ENCODE peak calls at places on chromosomes 12 and 14, in five cellular contexts. C is NT2/D1, F is iPS DF 6.9, G is lower lobe of right lung, E is cardiac muscle cell. Q is an unnamed sample.

GRCh38 chr12:68610435-68611093 is at the start of gene RAP1B:
- DNase-seq in G (peak; percentile 92), C (peak; percentile 79), E (peak; percentile 92), F (peak; percentile 63), Q (peak; percentile 78)

GRCh38 chr12:29782821-29783772 is 645 bp downstream of the TMTC1 start:
- DNase-seq in F (no peak), G (peak; percentile 53), C (peak; percentile 61), E (peak; percentile 69), Q (peak; percentile 53)

GRCh38 chr14:91237219-91237618 is 7.3 kb downstream of the GPR68 start:
- DNase-seq in C (no peak), G (no peak), E (no peak), F (no peak), Q (no peak)

GRCh38 chr14:90235179-90235976 is 21.0 kb upstream of the PSMC1 start:
- DNase-seq in G (peak; percentile 79), F (peak; percentile 47), C (peak; percentile 65), E (peak; percentile 80), Q (peak; percentile 83)

GRCh38 chr12:121536929-121537813 is 43.7 kb downstream of the KDM2B start:
- DNase-seq in F (no peak), G (peak; percentile 95), E (peak; percentile 92), C (no peak), Q (peak; percentile 78)

GRCh38 chr14:100901391-100902183 is 1.9 kb downstream of the RTL1 start:
- DNase-seq in E (no peak), F (no peak), C (no peak), G (peak; percentile 38), Q (no peak)

GRCh38 chr12:56029666-56030293 is 8.9 kb downstream of the IKZF4 start:
- DNase-seq in E (peak; percentile 60), F (no peak), C (no peak), G (no peak), Q (peak; percentile 49)

GRCh38 chr12:62715086-62715786 is 219.7 kb downstream of the PPM1H start:
- DNase-seq in C (no peak), G (no peak), F (no peak), E (no peak), Q (no peak)

GRCh38 chr14:21749306-21749868 is 75.8 kb upstream of the OR4E1 start:
- DNase-seq in E (no peak), C (no peak), F (no peak), G (no peak), Q (no peak)

GRCh38 chr12:56661560-56661959 is 15.8 kb upstream of the ATP5F1B start:
- DNase-seq in F (no peak), E (no peak), G (no peak), C (no peak), Q (no peak)

GRCh38 chr12:131138638-131139362 is 185.1 kb downstream of the ADGRD1 start:
- DNase-seq in G (no peak), F (no peak), E (no peak), C (no peak), Q (no peak)

GRCh38 chr12:67452119-67452805 is 183.1 kb downstream of the CAND1 start:
- DNase-seq in C (no peak), E (no peak), F (no peak), G (no peak), Q (no peak)

GRCh38 chr14:81209187-81209836 is 11.4 kb downstream of the GTF2A1 start:
- DNase-seq in G (no peak), E (no peak), C (no peak), F (no peak), Q (no peak)

GRCh38 chr14:36035675-36036074 is 140.8 kb downstream of the PTCSC3 start:
- DNase-seq in F (no peak), C (no peak), G (no peak), E (no peak), Q (no peak)

GRCh38 chr12:116882742-116883141 is 1.5 kb upstream of the HRK start:
- DNase-seq in C (no peak), F (no peak), E (no peak), G (no peak), Q (peak; percentile 24)

GRCh38 chr14:20522332-20522731 is 17.0 kb downstream of the RNASE10 start:
- DNase-seq in C (no peak), G (no peak), F (no peak), E (no peak), Q (no peak)

GRCh38 chr12:88723219-88723618 is 142.9 kb upstream of the KITLG start:
- DNase-seq in F (no peak), E (no peak), G (no peak), C (no peak), Q (no peak)

GRCh38 chr12:62817556-62818271 is 117.2 kb downstream of the PPM1H start:
- DNase-seq in G (no peak), E (no peak), C (no peak), F (no peak), Q (no peak)

GRCh38 chr12:14910090-14910915 is 24.6 kb upstream of the MGP start:
- DNase-seq in F (no peak), E (no peak), C (no peak), G (no peak), Q (no peak)

DNA sequence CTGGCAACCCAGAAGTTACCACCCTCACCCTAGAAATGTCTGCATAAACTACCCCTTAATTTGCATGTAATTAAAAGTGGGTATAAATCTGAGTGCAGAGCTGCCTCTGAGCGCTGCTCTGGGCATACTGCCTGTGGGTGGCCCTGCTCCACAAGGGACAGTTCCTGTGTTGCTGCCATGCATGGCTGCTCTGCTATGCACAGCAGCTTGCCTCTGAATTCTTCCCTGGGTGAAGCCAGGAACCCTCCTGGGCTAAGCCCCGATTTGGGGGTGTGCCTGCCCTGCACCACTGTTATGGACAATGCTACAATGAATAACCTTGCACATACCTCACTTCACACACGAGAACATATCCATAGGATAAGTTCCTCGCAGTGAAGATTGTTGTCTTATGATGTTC is 35.7 kb upstream of the GPR132 start:
- DNase-seq in F (no peak), G (no peak), C (no peak), E (no peak), Q (no peak)
- H3K9me3 ChIP-seq in F (no peaks in the 10 kb centered on the region), G (no peaks in the 10 kb centered on the region), C (peaks cover 22% of the 10 kb centered on the region), E (no peaks in the 10 kb centered on the region), Q (peaks cover 5% of the 10 kb centered on the region)

DNA sequence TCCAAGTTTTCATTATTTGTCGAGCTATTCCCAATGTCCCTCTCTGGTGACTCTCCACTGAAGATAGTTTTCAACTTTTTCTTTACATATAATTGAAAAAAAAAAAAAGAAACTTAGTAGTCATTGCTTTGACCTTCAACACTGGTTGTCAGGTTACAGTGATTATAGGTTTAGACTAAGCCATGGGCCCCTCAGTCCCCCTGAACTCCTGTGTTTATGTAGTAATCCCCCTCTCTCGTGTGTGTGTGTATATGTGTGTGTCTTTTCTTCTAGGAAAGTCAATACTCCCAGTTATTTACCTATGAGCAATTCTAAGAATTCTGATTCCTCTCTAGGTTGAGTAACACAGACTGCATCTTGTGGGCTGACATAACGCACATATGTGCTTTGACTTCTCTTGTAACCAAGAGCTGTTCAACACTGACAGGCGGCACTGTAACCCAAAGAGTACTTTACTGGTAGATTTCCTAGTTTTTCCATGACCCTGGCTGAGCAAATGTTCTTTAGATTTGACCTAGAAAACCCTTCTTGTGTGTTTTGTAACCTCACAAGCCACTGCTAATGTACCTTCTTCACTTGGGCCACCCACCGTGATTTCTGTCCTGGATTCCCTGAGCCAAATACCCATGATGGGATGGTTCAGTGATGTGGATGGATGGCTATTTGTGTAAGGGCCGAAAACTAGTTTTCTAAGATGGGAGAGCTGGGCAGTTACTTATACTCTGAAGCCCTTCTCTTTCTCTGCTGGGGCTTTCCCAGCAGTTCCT is 15.0 kb upstream of the MANSC4 start:
- DNase-seq in G (no peak), E (no peak), F (no peak), C (no peak), Q (no peak)
- H3K36me3 ChIP-seq in G (peaks cover 76% of the 10 kb centered on the region), E (peaks cover 18% of the 10 kb centered on the region), F (peaks cover 12% of the 10 kb centered on the region), C (peaks cover 94% of the 10 kb centered on the region), Q (peaks cover 49% of the 10 kb centered on the region)

DNA sequence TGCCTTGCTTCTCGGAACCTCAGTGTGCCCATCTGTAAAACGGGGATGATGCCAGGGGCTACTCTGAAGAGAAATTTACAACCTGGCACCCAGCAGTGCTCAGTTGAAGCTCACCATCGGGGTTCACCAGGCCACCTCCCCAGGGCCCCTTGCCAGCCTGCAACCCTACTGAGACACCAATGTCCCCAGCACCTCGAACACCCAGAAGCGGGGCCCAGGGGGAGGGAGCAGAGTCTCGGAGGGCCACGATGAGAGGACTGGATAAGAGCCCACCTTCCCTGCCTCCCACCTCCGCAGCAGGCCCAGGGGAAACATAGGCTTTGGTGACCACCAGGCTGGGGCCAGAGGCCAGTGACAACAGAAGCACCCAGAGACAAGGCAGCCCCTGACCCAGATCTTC is 22.4 kb downstream of the NCOR2 start:
- DNase-seq in C (no peak), G (no peak), F (no peak), E (no peak), Q (no peak)
- H3K4me1 ChIP-seq in C (peaks cover 55% of the 10 kb centered on the region), G (peaks cover 71% of the 10 kb centered on the region), F (peaks cover 19% of the 10 kb centered on the region), E (peaks cover 43% of the 10 kb centered on the region), Q (peaks cover 4% of the 10 kb centered on the region)

GRCh38 chr14:99234366-99234765 is 37.6 kb downstream of the BCL11B start:
- DNase-seq in F (no peak), G (no peak), C (no peak), E (no peak), Q (no peak)

GRCh38 chr14:99235578-99235977 is 36.4 kb downstream of the BCL11B start:
- DNase-seq in C (no peak), F (no peak), G (no peak), E (no peak), Q (no peak)

GRCh38 chr14:99236386-99237133 is 35.4 kb downstream of the BCL11B start:
- DNase-seq in F (no peak), G (no peak), C (no peak), E (no peak), Q (no peak)

GRCh38 chr14:99233222-99234035 is 38.6 kb downstream of the BCL11B start:
- DNase-seq in E (no peak), F (no peak), G (no peak), C (no peak), Q (no peak)

GRCh38 chr14:99234982-99235491 is 37.0 kb downstream of the BCL11B start:
- DNase-seq in E (peak; percentile 60), G (no peak), C (no peak), F (no peak), Q (no peak)
- H3K9me3 ChIP-seq in E (no peaks in the 10 kb centered on the region), G (peaks cover 12% of the 10 kb centered on the region), C (no peaks in the 10 kb centered on the region), F (no peaks in the 10 kb centered on the region), Q (no peaks in the 10 kb centered on the region)

DNA sequence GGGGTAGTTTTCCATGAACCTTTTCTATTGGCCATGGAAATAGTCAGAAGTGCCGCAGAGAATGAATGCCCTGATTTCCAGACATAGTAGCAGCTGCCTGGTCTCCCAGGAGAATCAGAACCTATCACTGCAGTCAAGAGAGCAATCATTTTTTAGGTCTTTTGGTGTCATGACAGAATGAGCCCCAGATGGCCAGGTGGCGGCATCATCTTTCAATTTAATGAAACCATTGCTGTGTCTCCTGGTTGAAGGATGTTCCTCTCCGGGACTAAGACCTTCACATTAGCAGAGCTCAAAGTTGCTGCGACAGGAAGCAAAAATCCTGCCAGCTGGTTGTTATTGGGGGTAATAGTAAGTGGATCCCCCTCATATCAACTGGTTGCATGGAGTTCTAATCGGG is 18.8 kb downstream of the TNFAIP2 start:
- DNase-seq in F (no peak), C (no peak), G (no peak), E (no peak), Q (no peak)
- H3K36me3 ChIP-seq in F (no peaks in the 10 kb centered on the region), C (no peaks in the 10 kb centered on the region), G (no peaks in the 10 kb centered on the region), E (no peaks in the 10 kb centered on the region), Q (no peaks in the 10 kb centered on the region)